ENCODE peak calls at places on chromosomes 3 and 15, in ten cellular contexts. D is HTR-8/SVneo, Z is aorta, T is amniotic stem cell, X is GM12864, N is Daoy, V is activated T-helper 1 cell treated with Interleukin-2 at 50 U/mL for 16 hours, S is lung, W is mucosa of gallbladder, U is nucleus accumbens. Y is an unnamed sample.
A peak's percentile ranks its signal among the peaks of the same experiment; 100 is the strongest.

GRCh38 chr3:46187876-46188275 is 20.2 kb downstream of the CCR1 start:
- DNase-seq in S (no peak), T (no peak), Z (no peak), X (peak; percentile 47), W (no peak), N (no peak), U (no peak), V (no peak), D (peak; percentile 21), Y (no peak)

GRCh38 chr15:90039996-90040395 is 38.9 kb downstream of the ZNF710 start:
- DNase-seq in X (no peak), V (no peak), T (no peak), W (no peak), Z (no peak), N (no peak), S (no peak), D (no peak), U (no peak), Y (peak; percentile 57)

GRCh38 chr15:60536314-60536713 is 57.4 kb upstream of the ICE2 start:
- DNase-seq in N (no peak), X (no peak), V (no peak), S (no peak), Z (no peak), T (no peak), W (no peak), U (no peak), D (no peak), Y (no peak)

GRCh38 chr3:15492847-15493360 is 28.6 kb downstream of the COLQ start:
- DNase-seq in N (no peak), T (no peak), V (no peak), U (no peak), Z (no peak), S (no peak), X (no peak), D (no peak), W (no peak), Y (no peak)

GRCh38 chr15:66838671-66839239 is 136.7 kb downstream of the SMAD6 start:
- DNase-seq in D (peak; percentile 44), T (peak; percentile 18), S (no peak), U (no peak), V (no peak), W (no peak), X (no peak), Z (no peak), N (peak; percentile 55), Y (peak; percentile 69)

GRCh38 chr15:25381579-25381978 is 57.2 kb downstream of the UBE3A start:
- DNase-seq in W (no peak), D (no peak), N (no peak), Z (no peak), V (no peak), T (no peak), U (no peak), X (no peak), S (no peak), Y (no peak)

GRCh38 chr15:79450648-79451047 is 18.5 kb downstream of the MINAR1 start:
- DNase-seq in V (no peak), N (no peak), D (no peak), U (no peak), W (no peak), T (no peak), S (no peak), Z (no peak), X (no peak), Y (peak; percentile 30)

GRCh38 chr15:70140543-70141375 is 43.0 kb upstream of the TLE3 start:
- DNase-seq in N (peak; percentile 86), X (peak; percentile 31), S (peak; percentile 75), V (no peak), Z (no peak), W (no peak), T (no peak), D (no peak), U (no peak), Y (no peak)

GRCh38 chr3:130843441-130843840 is 50.4 kb upstream of the ATP2C1 start:
- DNase-seq in U (no peak), X (no peak), S (no peak), T (no peak), W (no peak), Z (no peak), N (no peak), V (no peak), D (no peak), Y (no peak)

GRCh38 chr15:58467121-58467721 is 35.4 kb downstream of the LIPC start:
- DNase-seq in N (no peak), D (no peak), T (no peak), W (no peak), X (no peak), S (no peak), V (no peak), U (no peak), Z (no peak), Y (no peak)

GRCh38 chr3:52827866-52828376 is 2.6 kb downstream of the ITIH4 start:
- DNase-seq in N (no peak), D (no peak), X (no peak), S (no peak), W (peak; percentile 14), U (no peak), T (no peak), Z (no peak), V (no peak), Y (peak; percentile 53)

GRCh38 chr15:48579945-48580671 is 65.4 kb downstream of the FBN1 start:
- DNase-seq in D (no peak), Z (no peak), S (no peak), N (no peak), U (no peak), W (no peak), X (no peak), V (no peak), T (no peak), Y (no peak)

GRCh38 chr3:90062018-90062417 is 954.6 kb downstream of the EPHA3 start:
- DNase-seq in X (no peak), Z (no peak), D (no peak), T (no peak), V (no peak), S (no peak), U (no peak), N (no peak), W (no peak), Y (no peak)

GRCh38 chr15:44033894-44034293 is 161.2 kb downstream of the FRMD5 start:
- DNase-seq in T (no peak), V (no peak), N (peak; percentile 32), Z (no peak), S (no peak), D (no peak), X (no peak), W (no peak), U (peak; percentile 10), Y (peak; percentile 21)

GRCh38 chr3:52126500-52126899 is 27.7 kb downstream of the POC1A start:
- DNase-seq in Z (peak; percentile 58), D (no peak), V (no peak), T (no peak), U (no peak), S (no peak), W (no peak), N (no peak), X (no peak), Y (no peak)

GRCh38 chr15:96336045-96336642 is 5.6 kb downstream of the NR2F2 start:
- DNase-seq in W (no peak), X (no peak), Z (no peak), D (no peak), N (no peak), U (no peak), T (no peak), V (no peak), S (no peak), Y (no peak)